ENCODE peak calls at places on chromosome 9, in seven cellular contexts. One of them, this sample, is unnamed.
A peak's percentile ranks its signal among the peaks of the same experiment; 100 is the strongest.

GRCh38 chr9:693460-694390 is 147.8 kb upstream of the DMRT1 start:
- DNase-seq in GM03348: peak; percentile 66
- DNase-seq in Calu3: no peak
- DNase-seq in cardiac muscle cell: no peak
- DNase-seq in GM13977: no peak
- DNase-seq in endodermal cell: peak; percentile 48
- DNase-seq in C1 segment of cervical spinal cord: no peak
- DNase-seq in this sample: peak; percentile 87

GRCh38 chr9:89864731-89865130 is 259.9 kb downstream of the GADD45G start:
- DNase-seq in GM03348: no peak
- DNase-seq in Calu3: no peak
- DNase-seq in cardiac muscle cell: no peak
- DNase-seq in GM13977: no peak
- DNase-seq in endodermal cell: no peak
- DNase-seq in C1 segment of cervical spinal cord: no peak
- DNase-seq in this sample: no peak

GRCh38 chr9:138103111-138103823 is 225.7 kb downstream of the CACNA1B start:
- DNase-seq in GM03348: no peak
- DNase-seq in Calu3: no peak
- DNase-seq in cardiac muscle cell: no peak
- DNase-seq in GM13977: peak; percentile 12
- DNase-seq in endodermal cell: peak; percentile 29
- DNase-seq in C1 segment of cervical spinal cord: no peak
- DNase-seq in this sample: no peak

GRCh38 chr9:134390537-134390936 is 64.3 kb downstream of the RXRA start:
- DNase-seq in GM03348: no peak
- DNase-seq in Calu3: no peak
- DNase-seq in cardiac muscle cell: no peak
- DNase-seq in GM13977: peak; percentile 84
- DNase-seq in endodermal cell: no peak
- DNase-seq in C1 segment of cervical spinal cord: no peak
- DNase-seq in this sample: no peak

GRCh38 chr9:109001275-109001676 is 12.0 kb downstream of the CTNNAL1 start:
- DNase-seq in GM03348: peak; percentile 74
- DNase-seq in Calu3: no peak
- DNase-seq in cardiac muscle cell: no peak
- DNase-seq in GM13977: no peak
- DNase-seq in endodermal cell: no peak
- DNase-seq in C1 segment of cervical spinal cord: no peak
- DNase-seq in this sample: no peak

GRCh38 chr9:2876320-2876719 is 32.4 kb upstream of the PUM3 start:
- DNase-seq in GM03348: no peak
- DNase-seq in Calu3: no peak
- DNase-seq in cardiac muscle cell: no peak
- DNase-seq in GM13977: no peak
- DNase-seq in endodermal cell: no peak
- DNase-seq in C1 segment of cervical spinal cord: no peak
- DNase-seq in this sample: no peak

GRCh38 chr9:111803924-111804323 is 9.2 kb upstream of the SHOC1 start:
- DNase-seq in GM03348: no peak
- DNase-seq in Calu3: no peak
- DNase-seq in cardiac muscle cell: no peak
- DNase-seq in GM13977: peak; percentile 37
- DNase-seq in endodermal cell: no peak
- DNase-seq in C1 segment of cervical spinal cord: no peak
- DNase-seq in this sample: no peak

GRCh38 chr9:101711330-101711941 is 27.0 kb downstream of the GRIN3A start:
- DNase-seq in GM03348: peak; percentile 5
- DNase-seq in Calu3: peak; percentile 35
- DNase-seq in cardiac muscle cell: peak; percentile 3
- DNase-seq in GM13977: peak; percentile 30
- DNase-seq in endodermal cell: peak; percentile 89
- DNase-seq in C1 segment of cervical spinal cord: no peak
- DNase-seq in this sample: no peak

GRCh38 chr9:92718086-92719001 is 46.3 kb downstream of the BICD2 start:
- DNase-seq in GM03348: no peak
- DNase-seq in Calu3: no peak
- DNase-seq in cardiac muscle cell: no peak
- DNase-seq in GM13977: no peak
- DNase-seq in endodermal cell: peak; percentile 38
- DNase-seq in C1 segment of cervical spinal cord: no peak
- DNase-seq in this sample: no peak

GRCh38 chr9:89740722-89741121 is 135.9 kb downstream of the GADD45G start:
- DNase-seq in GM03348: no peak
- DNase-seq in Calu3: no peak
- DNase-seq in cardiac muscle cell: no peak
- DNase-seq in GM13977: peak; percentile 56
- DNase-seq in endodermal cell: no peak
- DNase-seq in C1 segment of cervical spinal cord: no peak
- DNase-seq in this sample: no peak

GRCh38 chr9:113238859-113239231 is 17.5 kb downstream of the SLC31A1 start:
- DNase-seq in GM03348: no peak
- DNase-seq in Calu3: no peak
- DNase-seq in cardiac muscle cell: no peak
- DNase-seq in GM13977: no peak
- DNase-seq in endodermal cell: no peak
- DNase-seq in C1 segment of cervical spinal cord: no peak
- DNase-seq in this sample: no peak

GRCh38 chr9:438961-439768 is 224.5 kb downstream of the DOCK8 start:
- DNase-seq in GM03348: peak; percentile 13
- DNase-seq in Calu3: no peak
- DNase-seq in cardiac muscle cell: no peak
- DNase-seq in GM13977: no peak
- DNase-seq in endodermal cell: no peak
- DNase-seq in C1 segment of cervical spinal cord: no peak
- DNase-seq in this sample: no peak

GRCh38 chr9:89562186-89562814 is 42.5 kb upstream of the GADD45G start:
- DNase-seq in GM03348: no peak
- DNase-seq in Calu3: peak; percentile 45
- DNase-seq in cardiac muscle cell: no peak
- DNase-seq in GM13977: no peak
- DNase-seq in endodermal cell: no peak
- DNase-seq in C1 segment of cervical spinal cord: no peak
- DNase-seq in this sample: no peak

GRCh38 chr9:4985376-4986266 is 549 bp downstream of the JAK2 start:
- DNase-seq in GM03348: peak; percentile 34
- DNase-seq in Calu3: peak; percentile 5
- DNase-seq in cardiac muscle cell: peak; percentile 51
- DNase-seq in GM13977: no peak
- DNase-seq in endodermal cell: peak; percentile 81
- DNase-seq in C1 segment of cervical spinal cord: peak; percentile 15
- DNase-seq in this sample: peak; percentile 65

GRCh38 chr9:107737987-107738743 is 248.6 kb upstream of the KLF4 start:
- DNase-seq in GM03348: peak; percentile 85
- DNase-seq in Calu3: no peak
- DNase-seq in cardiac muscle cell: no peak
- DNase-seq in GM13977: no peak
- DNase-seq in endodermal cell: no peak
- DNase-seq in C1 segment of cervical spinal cord: no peak
- DNase-seq in this sample: no peak

GRCh38 chr9:89525673-89526374 is 27.9 kb upstream of the SEMA4D start:
- DNase-seq in GM03348: no peak
- DNase-seq in Calu3: no peak
- DNase-seq in cardiac muscle cell: no peak
- DNase-seq in GM13977: no peak
- DNase-seq in endodermal cell: no peak
- DNase-seq in C1 segment of cervical spinal cord: no peak
- DNase-seq in this sample: no peak

GRCh38 chr9:115263731-115264130 is 145.8 kb upstream of the TNC start:
- DNase-seq in GM03348: peak; percentile 20
- DNase-seq in Calu3: no peak
- DNase-seq in cardiac muscle cell: no peak
- DNase-seq in GM13977: no peak
- DNase-seq in endodermal cell: no peak
- DNase-seq in C1 segment of cervical spinal cord: no peak
- DNase-seq in this sample: no peak

GRCh38 chr9:126366366-126367011 is 39.9 kb downstream of the MVB12B start:
- DNase-seq in GM03348: peak; percentile 41
- DNase-seq in Calu3: no peak
- DNase-seq in cardiac muscle cell: no peak
- DNase-seq in GM13977: no peak
- DNase-seq in endodermal cell: no peak
- DNase-seq in C1 segment of cervical spinal cord: peak; percentile 39
- DNase-seq in this sample: peak; percentile 91

GRCh38 chr9:20693068-20693467 is 9.0 kb downstream of the FOCAD start:
- DNase-seq in GM03348: peak; percentile 17
- DNase-seq in Calu3: no peak
- DNase-seq in cardiac muscle cell: peak; percentile 13
- DNase-seq in GM13977: no peak
- DNase-seq in endodermal cell: no peak
- DNase-seq in C1 segment of cervical spinal cord: no peak
- DNase-seq in this sample: no peak

GRCh38 chr9:122100756-122101155 is 7.6 kb upstream of the TTLL11 start:
- DNase-seq in GM03348: no peak
- DNase-seq in Calu3: no peak
- DNase-seq in cardiac muscle cell: no peak
- DNase-seq in GM13977: no peak
- DNase-seq in endodermal cell: no peak
- DNase-seq in C1 segment of cervical spinal cord: no peak
- DNase-seq in this sample: no peak

GRCh38 chr9:136403538-136403914 is 3.6 kb upstream of the SNAPC4 start:
- DNase-seq in GM03348: no peak
- DNase-seq in Calu3: no peak
- DNase-seq in cardiac muscle cell: no peak
- DNase-seq in GM13977: peak; percentile 82
- DNase-seq in endodermal cell: no peak
- DNase-seq in C1 segment of cervical spinal cord: no peak
- DNase-seq in this sample: no peak

GRCh38 chr9:21690561-21690960 is 111.9 kb upstream of the MTAP start:
- DNase-seq in GM03348: no peak
- DNase-seq in Calu3: no peak
- DNase-seq in cardiac muscle cell: no peak
- DNase-seq in GM13977: no peak
- DNase-seq in endodermal cell: no peak
- DNase-seq in C1 segment of cervical spinal cord: no peak
- DNase-seq in this sample: no peak

GRCh38 chr9:115520626-115521025 is 402.7 kb upstream of the TNC start:
- DNase-seq in GM03348: no peak
- DNase-seq in Calu3: no peak
- DNase-seq in cardiac muscle cell: no peak
- DNase-seq in GM13977: no peak
- DNase-seq in endodermal cell: no peak
- DNase-seq in C1 segment of cervical spinal cord: no peak
- DNase-seq in this sample: no peak

GRCh38 chr9:33517373-33517772 is 6.7 kb upstream of the ANKRD18B start:
- DNase-seq in GM03348: peak; percentile 59
- DNase-seq in Calu3: peak; percentile 25
- DNase-seq in cardiac muscle cell: peak; percentile 39
- DNase-seq in GM13977: peak; percentile 25
- DNase-seq in endodermal cell: no peak
- DNase-seq in C1 segment of cervical spinal cord: no peak
- DNase-seq in this sample: no peak

GRCh38 chr9:15317836-15318235 is 10.8 kb upstream of the TTC39B start:
- DNase-seq in GM03348: no peak
- DNase-seq in Calu3: no peak
- DNase-seq in cardiac muscle cell: no peak
- DNase-seq in GM13977: no peak
- DNase-seq in endodermal cell: no peak
- DNase-seq in C1 segment of cervical spinal cord: no peak
- DNase-seq in this sample: no peak

This sample was measured in putamen.